ENCODE peak calls at places on chromosomes 12 and 14, in ten cellular contexts. One of them, this sample, is unnamed.

GRCh38 chr12:85920324-85920947 is 46.3 kb downstream of the NTS start:
- DNase-seq in tibial artery: no peak
- DNase-seq in MCF 10A: peak; percentile 39
- DNase-seq in HFFc6: peak; percentile 9
- DNase-seq in AG09309: no peak
- DNase-seq in neural crest cell: no peak
- DNase-seq in mesothelial cell of epicardium: no peak
- DNase-seq in fibroblast of the aortic adventitia: peak; percentile 53
- DNase-seq in glutamatergic neuron: no peak
- DNase-seq in GM12865: peak; percentile 18
- DNase-seq in this sample: no peak

GRCh38 chr14:54087376-54087775 is 130.8 kb upstream of the BMP4 start:
- DNase-seq in neural crest cell: no peak
- DNase-seq in glutamatergic neuron: peak; percentile 24
- DNase-seq in HFFc6: no peak
- DNase-seq in AG09309: no peak
- DNase-seq in fibroblast of the aortic adventitia: no peak
- DNase-seq in mesothelial cell of epicardium: no peak
- DNase-seq in GM12865: no peak
- DNase-seq in MCF 10A: no peak
- DNase-seq in tibial artery: no peak
- DNase-seq in this sample: no peak

GRCh38 chr12:76449572-76449971 is 101.4 kb upstream of the BBS10 start:
- DNase-seq in MCF 10A: peak; percentile 63
- DNase-seq in tibial artery: no peak
- DNase-seq in mesothelial cell of epicardium: no peak
- DNase-seq in glutamatergic neuron: no peak
- DNase-seq in AG09309: no peak
- DNase-seq in HFFc6: peak; percentile 32
- DNase-seq in GM12865: no peak
- DNase-seq in neural crest cell: no peak
- DNase-seq in fibroblast of the aortic adventitia: peak; percentile 57
- DNase-seq in this sample: no peak

GRCh38 chr12:93889516-93890202 is 212.5 kb downstream of the CRADD start:
- DNase-seq in HFFc6: no peak
- DNase-seq in AG09309: no peak
- DNase-seq in neural crest cell: no peak
- DNase-seq in GM12865: no peak
- DNase-seq in mesothelial cell of epicardium: no peak
- DNase-seq in MCF 10A: no peak
- DNase-seq in fibroblast of the aortic adventitia: peak; percentile 18
- DNase-seq in glutamatergic neuron: no peak
- DNase-seq in tibial artery: no peak
- DNase-seq in this sample: no peak

GRCh38 chr12:73656375-73656774 is 881.3 kb upstream of the ATXN7L3B start:
- DNase-seq in neural crest cell: no peak
- DNase-seq in glutamatergic neuron: no peak
- DNase-seq in HFFc6: no peak
- DNase-seq in AG09309: no peak
- DNase-seq in GM12865: no peak
- DNase-seq in tibial artery: no peak
- DNase-seq in mesothelial cell of epicardium: no peak
- DNase-seq in fibroblast of the aortic adventitia: no peak
- DNase-seq in MCF 10A: no peak
- DNase-seq in this sample: no peak

GRCh38 chr12:30691122-30691879 is 4.4 kb downstream of the IPO8 start:
- DNase-seq in glutamatergic neuron: no peak
- DNase-seq in GM12865: no peak
- DNase-seq in mesothelial cell of epicardium: no peak
- DNase-seq in AG09309: peak; percentile 25
- DNase-seq in neural crest cell: no peak
- DNase-seq in fibroblast of the aortic adventitia: peak; percentile 72
- DNase-seq in MCF 10A: peak; percentile 71
- DNase-seq in HFFc6: peak; percentile 73
- DNase-seq in tibial artery: peak; percentile 23
- DNase-seq in this sample: no peak

GRCh38 chr12:132475304-132476037 is 14.5 kb upstream of the FBRSL1 start:
- DNase-seq in MCF 10A: no peak
- DNase-seq in GM12865: peak; percentile 63
- DNase-seq in AG09309: no peak
- DNase-seq in mesothelial cell of epicardium: no peak
- DNase-seq in glutamatergic neuron: no peak
- DNase-seq in fibroblast of the aortic adventitia: no peak
- DNase-seq in tibial artery: no peak
- DNase-seq in neural crest cell: no peak
- DNase-seq in HFFc6: no peak
- DNase-seq in this sample: no peak

GRCh38 chr14:91373591-91374245 is 43.9 kb downstream of the CCDC88C start:
- DNase-seq in fibroblast of the aortic adventitia: no peak
- DNase-seq in HFFc6: no peak
- DNase-seq in glutamatergic neuron: peak; percentile 68
- DNase-seq in MCF 10A: no peak
- DNase-seq in AG09309: no peak
- DNase-seq in GM12865: peak; percentile 92
- DNase-seq in tibial artery: no peak
- DNase-seq in neural crest cell: no peak
- DNase-seq in mesothelial cell of epicardium: no peak
- DNase-seq in this sample: no peak

GRCh38 chr12:65634626-65635331 is 189.5 kb upstream of the HMGA2 start:
- DNase-seq in MCF 10A: peak; percentile 28
- DNase-seq in neural crest cell: no peak
- DNase-seq in mesothelial cell of epicardium: no peak
- DNase-seq in GM12865: no peak
- DNase-seq in glutamatergic neuron: no peak
- DNase-seq in tibial artery: no peak
- DNase-seq in HFFc6: peak; percentile 76
- DNase-seq in fibroblast of the aortic adventitia: peak; percentile 79
- DNase-seq in AG09309: no peak
- DNase-seq in this sample: no peak

GRCh38 chr14:66070542-66071319 is 415.4 kb upstream of the CCDC196 start:
- DNase-seq in MCF 10A: peak; percentile 62
- DNase-seq in fibroblast of the aortic adventitia: peak; percentile 28
- DNase-seq in AG09309: no peak
- DNase-seq in tibial artery: no peak
- DNase-seq in neural crest cell: peak; percentile 84
- DNase-seq in mesothelial cell of epicardium: no peak
- DNase-seq in HFFc6: no peak
- DNase-seq in GM12865: peak; percentile 38
- DNase-seq in glutamatergic neuron: peak; percentile 86
- DNase-seq in this sample: peak; percentile 87

GRCh38 chr12:90899456-90900182 is 55.4 kb downstream of the CCER1 start:
- DNase-seq in GM12865: no peak
- DNase-seq in glutamatergic neuron: no peak
- DNase-seq in HFFc6: peak; percentile 39
- DNase-seq in AG09309: no peak
- DNase-seq in neural crest cell: no peak
- DNase-seq in mesothelial cell of epicardium: no peak
- DNase-seq in tibial artery: no peak
- DNase-seq in MCF 10A: peak; percentile 11
- DNase-seq in fibroblast of the aortic adventitia: no peak
- DNase-seq in this sample: no peak

GRCh38 chr12:57110189-57111045 is 745 bp downstream of the STAT6 start:
- DNase-seq in fibroblast of the aortic adventitia: peak; percentile 50
- DNase-seq in mesothelial cell of epicardium: no peak
- DNase-seq in AG09309: no peak
- DNase-seq in GM12865: peak; percentile 89
- DNase-seq in tibial artery: peak; percentile 79
- DNase-seq in neural crest cell: peak; percentile 67
- DNase-seq in MCF 10A: peak; percentile 53
- DNase-seq in glutamatergic neuron: peak; percentile 73
- DNase-seq in HFFc6: peak; percentile 53
- DNase-seq in this sample: peak; percentile 83

GRCh38 chr12:123962530-123962929 is 10.1 kb downstream of the CCDC92 start:
- DNase-seq in AG09309: no peak
- DNase-seq in mesothelial cell of epicardium: no peak
- DNase-seq in MCF 10A: no peak
- DNase-seq in neural crest cell: no peak
- DNase-seq in tibial artery: no peak
- DNase-seq in fibroblast of the aortic adventitia: no peak
- DNase-seq in glutamatergic neuron: no peak
- DNase-seq in HFFc6: no peak
- DNase-seq in GM12865: no peak
- DNase-seq in this sample: no peak

GRCh38 chr14:55123101-55123500 is 6.0 kb upstream of the LGALS3 start:
- DNase-seq in mesothelial cell of epicardium: no peak
- DNase-seq in AG09309: no peak
- DNase-seq in HFFc6: peak; percentile 82
- DNase-seq in GM12865: no peak
- DNase-seq in MCF 10A: peak; percentile 61
- DNase-seq in tibial artery: no peak
- DNase-seq in neural crest cell: no peak
- DNase-seq in fibroblast of the aortic adventitia: peak; percentile 93
- DNase-seq in glutamatergic neuron: no peak
- DNase-seq in this sample: no peak

GRCh38 chr12:29346764-29347421 is 34.1 kb downstream of the ERGIC2 start:
- DNase-seq in neural crest cell: no peak
- DNase-seq in glutamatergic neuron: no peak
- DNase-seq in GM12865: no peak
- DNase-seq in tibial artery: no peak
- DNase-seq in MCF 10A: no peak
- DNase-seq in HFFc6: no peak
- DNase-seq in mesothelial cell of epicardium: no peak
- DNase-seq in AG09309: no peak
- DNase-seq in fibroblast of the aortic adventitia: no peak
- DNase-seq in this sample: no peak

GRCh38 chr12:78470354-78471195 is 394.0 kb upstream of the SYT1 start:
- DNase-seq in AG09309: peak; percentile 20
- DNase-seq in GM12865: peak; percentile 33
- DNase-seq in MCF 10A: peak; percentile 62
- DNase-seq in glutamatergic neuron: peak; percentile 26
- DNase-seq in neural crest cell: peak; percentile 18
- DNase-seq in mesothelial cell of epicardium: no peak
- DNase-seq in HFFc6: peak; percentile 46
- DNase-seq in tibial artery: no peak
- DNase-seq in fibroblast of the aortic adventitia: peak; percentile 68
- DNase-seq in this sample: peak; percentile 9
- TF ChIP-seq CTCF in AG09309: peak; percentile 74
- TF ChIP-seq CTCF in GM12865: peak; percentile 40
- TF ChIP-seq CTCF in MCF 10A: peak; percentile 54
- TF ChIP-seq CTCF in glutamatergic neuron: peak; percentile 43
- TF ChIP-seq CTCF in neural crest cell: peak; percentile 70
- TF ChIP-seq CTCF in mesothelial cell of epicardium: peak; percentile 32
- TF ChIP-seq CTCF in HFFc6: peak; percentile 83
- TF ChIP-seq CTCF in tibial artery: no peak
- TF ChIP-seq CTCF in fibroblast of the aortic adventitia: peak; percentile 63
- TF ChIP-seq CTCF in this sample: peak; percentile 31

GRCh38 chr14:97757491-97757890 is 960.3 kb downstream of the VRK1 start:
- DNase-seq in neural crest cell: no peak
- DNase-seq in fibroblast of the aortic adventitia: no peak
- DNase-seq in GM12865: no peak
- DNase-seq in HFFc6: no peak
- DNase-seq in glutamatergic neuron: no peak
- DNase-seq in MCF 10A: no peak
- DNase-seq in mesothelial cell of epicardium: no peak
- DNase-seq in AG09309: no peak
- DNase-seq in tibial artery: no peak
- DNase-seq in this sample: no peak

GRCh38 chr14:97762386-97762785 is 965.2 kb downstream of the VRK1 start:
- DNase-seq in glutamatergic neuron: no peak
- DNase-seq in neural crest cell: no peak
- DNase-seq in HFFc6: no peak
- DNase-seq in tibial artery: no peak
- DNase-seq in fibroblast of the aortic adventitia: no peak
- DNase-seq in mesothelial cell of epicardium: no peak
- DNase-seq in GM12865: no peak
- DNase-seq in MCF 10A: no peak
- DNase-seq in AG09309: no peak
- DNase-seq in this sample: no peak

GRCh38 chr14:97760050-97760449 is 962.9 kb downstream of the VRK1 start:
- DNase-seq in tibial artery: no peak
- DNase-seq in MCF 10A: no peak
- DNase-seq in mesothelial cell of epicardium: no peak
- DNase-seq in glutamatergic neuron: no peak
- DNase-seq in AG09309: no peak
- DNase-seq in fibroblast of the aortic adventitia: no peak
- DNase-seq in neural crest cell: no peak
- DNase-seq in HFFc6: no peak
- DNase-seq in GM12865: no peak
- DNase-seq in this sample: no peak
- TF ChIP-seq CTCF in tibial artery: no peak
- TF ChIP-seq CTCF in MCF 10A: no peak
- TF ChIP-seq CTCF in mesothelial cell of epicardium: no peak
- TF ChIP-seq CTCF in glutamatergic neuron: no peak
- TF ChIP-seq CTCF in AG09309: no peak
- TF ChIP-seq CTCF in fibroblast of the aortic adventitia: no peak
- TF ChIP-seq CTCF in neural crest cell: no peak
- TF ChIP-seq CTCF in HFFc6: no peak
- TF ChIP-seq CTCF in GM12865: no peak
- TF ChIP-seq CTCF in this sample: no peak

GRCh38 chr14:33525626-33526025 is 425.2 kb downstream of the EGLN3 start:
- DNase-seq in tibial artery: no peak
- DNase-seq in mesothelial cell of epicardium: no peak
- DNase-seq in AG09309: no peak
- DNase-seq in HFFc6: no peak
- DNase-seq in fibroblast of the aortic adventitia: peak; percentile 34
- DNase-seq in GM12865: no peak
- DNase-seq in neural crest cell: no peak
- DNase-seq in MCF 10A: peak; percentile 41
- DNase-seq in glutamatergic neuron: no peak
- DNase-seq in this sample: no peak
- TF ChIP-seq CTCF in tibial artery: no peak
- TF ChIP-seq CTCF in mesothelial cell of epicardium: no peak
- TF ChIP-seq CTCF in AG09309: no peak
- TF ChIP-seq CTCF in HFFc6: no peak
- TF ChIP-seq CTCF in fibroblast of the aortic adventitia: no peak
- TF ChIP-seq CTCF in GM12865: no peak
- TF ChIP-seq CTCF in neural crest cell: no peak
- TF ChIP-seq CTCF in MCF 10A: no peak
- TF ChIP-seq CTCF in glutamatergic neuron: no peak
- TF ChIP-seq CTCF in this sample: no peak

GRCh38 chr12:12017135-12017581 is 53.6 kb upstream of the BCL2L14 start:
- DNase-seq in fibroblast of the aortic adventitia: no peak
- DNase-seq in tibial artery: no peak
- DNase-seq in neural crest cell: no peak
- DNase-seq in MCF 10A: peak; percentile 16
- DNase-seq in GM12865: no peak
- DNase-seq in glutamatergic neuron: no peak
- DNase-seq in mesothelial cell of epicardium: no peak
- DNase-seq in HFFc6: no peak
- DNase-seq in AG09309: no peak
- DNase-seq in this sample: no peak

GRCh38 chr12:12018454-12018853 is 52.3 kb upstream of the BCL2L14 start:
- DNase-seq in glutamatergic neuron: no peak
- DNase-seq in HFFc6: peak; percentile 25
- DNase-seq in mesothelial cell of epicardium: no peak
- DNase-seq in GM12865: no peak
- DNase-seq in AG09309: no peak
- DNase-seq in tibial artery: no peak
- DNase-seq in fibroblast of the aortic adventitia: peak; percentile 21
- DNase-seq in MCF 10A: peak; percentile 94
- DNase-seq in neural crest cell: no peak
- DNase-seq in this sample: no peak

GRCh38 chr12:12016284-12017100 is 54.2 kb upstream of the BCL2L14 start:
- DNase-seq in fibroblast of the aortic adventitia: no peak
- DNase-seq in AG09309: no peak
- DNase-seq in neural crest cell: no peak
- DNase-seq in MCF 10A: no peak
- DNase-seq in glutamatergic neuron: no peak
- DNase-seq in GM12865: peak; percentile 63
- DNase-seq in mesothelial cell of epicardium: no peak
- DNase-seq in tibial artery: no peak
- DNase-seq in HFFc6: no peak
- DNase-seq in this sample: no peak

GRCh38 chr12:12019881-12020280 is 50.9 kb upstream of the BCL2L14 start:
- DNase-seq in GM12865: no peak
- DNase-seq in neural crest cell: no peak
- DNase-seq in MCF 10A: peak; percentile 81
- DNase-seq in fibroblast of the aortic adventitia: no peak
- DNase-seq in HFFc6: no peak
- DNase-seq in AG09309: no peak
- DNase-seq in tibial artery: no peak
- DNase-seq in mesothelial cell of epicardium: no peak
- DNase-seq in glutamatergic neuron: no peak
- DNase-seq in this sample: no peak

GRCh38 chr12:12017798-12018197 is 52.9 kb upstream of the BCL2L14 start:
- DNase-seq in mesothelial cell of epicardium: no peak
- DNase-seq in fibroblast of the aortic adventitia: no peak
- DNase-seq in GM12865: no peak
- DNase-seq in MCF 10A: no peak
- DNase-seq in tibial artery: no peak
- DNase-seq in glutamatergic neuron: no peak
- DNase-seq in HFFc6: no peak
- DNase-seq in neural crest cell: no peak
- DNase-seq in AG09309: no peak
- DNase-seq in this sample: no peak
- TF ChIP-seq CTCF in mesothelial cell of epicardium: no peak
- TF ChIP-seq CTCF in fibroblast of the aortic adventitia: peak; percentile 5
- TF ChIP-seq CTCF in GM12865: peak; percentile 13
- TF ChIP-seq CTCF in MCF 10A: no peak
- TF ChIP-seq CTCF in tibial artery: no peak
- TF ChIP-seq CTCF in glutamatergic neuron: no peak
- TF ChIP-seq CTCF in HFFc6: no peak
- TF ChIP-seq CTCF in neural crest cell: peak; percentile 46
- TF ChIP-seq CTCF in AG09309: no peak
- TF ChIP-seq CTCF in this sample: no peak